ENCODE peak calls at places on chromosome 22, in four cellular contexts. I, L, O and Y are unnamed samples.
A peak's percentile ranks its signal among the peaks of the same experiment; 100 is the strongest.

GRCh38 chr22:32335471-32335870 is 22.2 kb upstream of the RFPL3 start:
- DNase-seq in O (peak; percentile 20), I (no peak), L (peak; percentile 45), Y (no peak)

GRCh38 chr22:26658671-26659478 is 1.5 kb downstream of the MIAT start:
- DNase-seq in L (peak; percentile 85), O (peak; percentile 40), I (peak; percentile 86), Y (no peak)

GRCh38 chr22:41382098-41382578 is 396 bp downstream of the TEF start:
- DNase-seq in O (peak; percentile 66), L (no peak), I (no peak), Y (peak; percentile 81)

GRCh38 chr22:45781941-45782340 is 110.3 kb downstream of the ATXN10 start:
- DNase-seq in L (no peak), I (no peak), O (no peak), Y (no peak)

GRCh38 chr22:41425704-41426365 is 20.8 kb downstream of the TOB2 start:
- DNase-seq in L (no peak), O (no peak), I (no peak), Y (no peak)

GRCh38 chr22:39724390-39724789 is 153.8 kb downstream of the CACNA1I start:
- DNase-seq in L (no peak), O (no peak), I (no peak), Y (no peak)

GRCh38 chr22:40588726-40589125 is 47.8 kb downstream of the MRTFA start:
- DNase-seq in L (no peak), O (no peak), I (no peak), Y (no peak)

GRCh38 chr22:48864748-48865147 is 962.9 kb downstream of the BRD1 start:
- DNase-seq in O (no peak), I (no peak), L (no peak), Y (peak; percentile 14)

GRCh38 chr22:23781533-23781932 is 5.2 kb upstream of the SMARCB1 start:
- DNase-seq in O (no peak), L (no peak), I (no peak), Y (no peak)

GRCh38 chr22:26483439-26484359 is at the start of the genes HPS4 and SRRD:
- DNase-seq in O (peak; percentile 93), I (peak; percentile 59), L (peak; percentile 96), Y (peak; percentile 94)

GRCh38 chr22:17077255-17077654 is 7.5 kb upstream of the IL17RA start:
- DNase-seq in I (peak; percentile 51), L (no peak), O (no peak), Y (no peak)

GRCh38 chr22:47808236-47808845 is 1045.9 kb downstream of the TBC1D22A start:
- DNase-seq in L (no peak), O (no peak), I (no peak), Y (no peak)

GRCh38 chr22:19387575-19387974 is 44.0 kb downstream of the HIRA start:
- DNase-seq in O (no peak), I (no peak), L (no peak), Y (no peak)

GRCh38 chr22:29311468-29312217 is 3.9 kb downstream of the RASL10A start:
- DNase-seq in O (no peak), I (no peak), L (peak; percentile 46), Y (peak; percentile 50)

GRCh38 chr22:47281126-47282106 is 519.0 kb downstream of the TBC1D22A start:
- DNase-seq in O (no peak), I (no peak), L (no peak), Y (no peak)

GRCh38 chr22:26579331-26579886 is 10.5 kb downstream of the TPST2 start:
- DNase-seq in O (peak; percentile 35), I (no peak), L (no peak), Y (peak; percentile 55)

GRCh38 chr22:21714784-21715183 is 20.8 kb downstream of the YPEL1 start:
- DNase-seq in I (no peak), L (no peak), O (no peak), Y (no peak)

GRCh38 chr22:45942787-45943493 is 34.0 kb downstream of the WNT7B start:
- DNase-seq in I (no peak), L (no peak), O (no peak), Y (no peak)

GRCh38 chr22:30481711-30482110 is 9.9 kb upstream of the SEC14L3 start:
- DNase-seq in L (no peak), O (no peak), I (no peak), Y (no peak)

GRCh38 chr22:27541831-27542230 is 259.7 kb downstream of the MN1 start:
- DNase-seq in O (no peak), I (no peak), L (no peak), Y (no peak)

GRCh38 chr22:33438273-33438672 is 380.1 kb upstream of the SYN3 start:
- DNase-seq in L (no peak), I (peak; percentile 36), O (no peak), Y (no peak)

GRCh38 chr22:50199836-50200332 is 927 bp upstream of the SELENOO start:
- DNase-seq in I (no peak), O (peak; percentile 33), L (peak; percentile 79), Y (no peak)
- H3K27ac ChIP-seq in I (no peak overlapping the region), O (peak overlapping the region; percentile 92), L (no peak overlapping the region), Y (peak overlapping the region; percentile 81)

GRCh38 chr22:44729391-44730012 is 22.9 kb upstream of the ARHGAP8 start:
- DNase-seq in O (no peak), L (peak; percentile 44), I (no peak), Y (no peak)
- TF ChIP-seq CTCF in O (no peak), L (no peak), I (peak; percentile 57), Y (no peak)

GRCh38 chr22:25403752-25404471 is 160.6 kb upstream of the GRK3 start:
- DNase-seq in I (no peak), O (no peak), L (no peak), Y (no peak)
- H3K4me3 ChIP-seq in I (peak overlapping the region; percentile 69), O (peak overlapping the region; percentile 97), L (peak overlapping the region; percentile 51), Y (peak overlapping the region; percentile 71)

GRCh38 chr22:37502342-37503182 is 16.4 kb upstream of the MFNG start:
- DNase-seq in O (peak; percentile 90), L (no peak), I (no peak), Y (peak; percentile 86)

GRCh38 chr22:37501176-37501609 is 15.0 kb upstream of the MFNG start:
- DNase-seq in L (no peak), I (no peak), O (no peak), Y (no peak)

GRCh38 chr22:37503183-37503683 is 16.0 kb downstream of the CARD10 start:
- DNase-seq in I (no peak), L (no peak), O (no peak), Y (no peak)

GRCh38 chr22:37500745-37501144 is 14.6 kb upstream of the MFNG start:
- DNase-seq in L (no peak), I (no peak), O (no peak), Y (no peak)

GRCh38 chr22:37501610-37502341 is 15.6 kb upstream of the MFNG start:
- DNase-seq in O (peak; percentile 91), I (peak; percentile 59), L (no peak), Y (peak; percentile 70)
- H3K27ac ChIP-seq in O (peak overlapping the region; percentile 88), I (peak overlapping the region; percentile 49), L (no peak overlapping the region), Y (peak overlapping the region; percentile 87)

GRCh38 chr22:36419912-36420882 is 32.4 kb upstream of the MYH9 start:
- DNase-seq in O (no peak), L (no peak), I (no peak), Y (no peak)

GRCh38 chr22:36415415-36416168 is 27.8 kb upstream of the MYH9 start:
- DNase-seq in L (no peak), I (no peak), O (no peak), Y (no peak)

GRCh38 chr22:36422287-36423014 is 34.7 kb upstream of the MYH9 start:
- DNase-seq in L (no peak), O (no peak), I (no peak), Y (no peak)

GRCh38 chr22:36417281-36417686 is 29.5 kb upstream of the MYH9 start:
- DNase-seq in L (no peak), O (peak; percentile 84), I (no peak), Y (peak; percentile 69)

DNA sequence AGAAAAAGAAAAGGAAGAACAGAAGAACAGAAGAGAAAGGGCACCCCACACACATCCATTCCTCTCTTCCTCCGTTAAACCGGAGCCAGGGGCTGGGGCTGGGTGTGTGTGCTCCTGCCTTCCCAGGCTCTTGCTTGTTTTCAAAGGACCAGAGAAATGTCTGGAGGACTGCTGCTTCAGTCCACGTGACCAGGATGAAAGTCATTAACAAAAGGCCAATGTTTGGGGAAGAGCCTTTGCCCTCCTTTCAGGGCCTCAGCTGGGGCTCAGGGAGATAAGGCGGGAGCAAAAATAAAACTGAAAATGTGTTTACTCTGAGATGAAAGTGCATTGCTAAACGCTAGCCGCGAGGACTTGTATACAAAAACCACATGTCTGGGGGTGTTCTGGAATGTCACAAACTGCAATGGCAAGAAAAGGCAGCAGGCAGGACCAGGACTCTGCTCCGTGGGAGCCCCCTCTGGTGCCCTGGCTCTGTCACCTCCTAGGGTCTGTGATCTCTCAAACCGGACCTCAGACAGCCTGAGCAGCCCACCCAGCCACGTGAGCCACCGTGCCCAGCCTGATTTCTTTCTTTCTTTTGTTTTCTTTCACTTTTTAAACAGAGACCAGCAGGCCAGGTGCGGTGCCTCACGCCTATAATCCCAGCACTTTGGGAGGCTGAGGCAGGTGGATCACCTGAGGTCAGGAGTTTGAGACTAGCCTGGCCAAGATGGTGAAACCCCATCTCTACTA is 31.6 kb upstream of the MYH9 start:
- DNase-seq in O (no peak), I (peak; percentile 91), L (peak; percentile 51), Y (no peak)
- TF ChIP-seq CTCF in O (no peak), I (no peak), L (no peak), Y (no peak)